ENCODE peak calls at places on chromosomes 3 and 15, in seven cellular contexts. W is mesothelial cell of epicardium; Q is endothelial cell; E is CD8-positive, alpha-beta memory T cell; B is CD8-positive, alpha-beta T cell; A is neuronal stem cell; P is effector memory CD4-positive, alpha-beta T cell. F is an unnamed sample.

GRCh38 chr15:98809273-98809672 is 160.9 kb downstream of the IGF1R start:
- DNase-seq in W (no peak), Q (no peak), A (no peak), E (no peak), B (no peak), P (no peak), F (no peak)

GRCh38 chr15:89412906-89413411 is 78.3 kb upstream of the POLG start:
- DNase-seq in B (no peak), E (no peak), Q (no peak), P (no peak), W (no peak), A (peak; percentile 78), F (no peak)

GRCh38 chr3:117114517-117115265 is 405.1 kb downstream of the TUSC7 start:
- DNase-seq in P (no peak), Q (no peak), W (no peak), A (no peak), B (no peak), E (no peak), F (no peak)

GRCh38 chr3:171994646-171995441 is 44.5 kb upstream of the FNDC3B start:
- DNase-seq in Q (no peak), W (no peak), B (no peak), P (no peak), A (no peak), E (no peak), F (no peak)

GRCh38 chr3:71245971-71246860 is 337.3 kb downstream of the FOXP1 start:
- DNase-seq in Q (no peak), A (no peak), P (no peak), W (no peak), B (no peak), E (no peak), F (no peak)

GRCh38 chr3:16319307-16319706 is 54.3 kb downstream of the OXNAD1 start:
- DNase-seq in W (no peak), Q (peak; percentile 25), E (peak; percentile 75), B (peak; percentile 78), A (no peak), P (peak; percentile 68), F (no peak)

GRCh38 chr3:153513236-153513635 is 351.2 kb downstream of the RAP2B start:
- DNase-seq in A (no peak), B (no peak), P (no peak), Q (peak; percentile 9), W (no peak), E (peak; percentile 1), F (no peak)

GRCh38 chr3:152073267-152073666 is 195.5 kb upstream of the MBNL1 start:
- DNase-seq in P (no peak), W (no peak), E (no peak), B (no peak), A (no peak), Q (no peak), F (no peak)

GRCh38 chr3:42159706-42160472 is 68.7 kb downstream of the TRAK1 start:
- DNase-seq in W (no peak), Q (peak; percentile 64), B (peak; percentile 52), P (no peak), E (peak; percentile 6), A (peak; percentile 51), F (no peak)

GRCh38 chr15:29102911-29103824 is 166.5 kb downstream of the NSMCE3 start:
- DNase-seq in B (no peak), A (peak; percentile 44), E (peak; percentile 18), P (no peak), W (no peak), Q (peak; percentile 24), F (no peak)

GRCh38 chr3:111210866-111211564 is 139.4 kb downstream of the NECTIN3 start:
- DNase-seq in P (no peak), W (no peak), A (no peak), B (no peak), Q (no peak), E (no peak), F (no peak)

GRCh38 chr3:145776782-145777408 is 384.1 kb downstream of the PLOD2 start:
- DNase-seq in W (no peak), B (no peak), P (no peak), E (no peak), A (peak; percentile 39), Q (peak; percentile 72), F (no peak)

GRCh38 chr3:134317106-134317947 is 56.9 kb downstream of the AMOTL2 start:
- DNase-seq in Q (no peak), W (no peak), A (no peak), E (no peak), B (no peak), P (no peak), F (no peak)

GRCh38 chr3:57952651-57953050 is 55.6 kb upstream of the FLNB start:
- DNase-seq in P (no peak), W (no peak), E (no peak), A (no peak), Q (no peak), B (no peak), F (no peak)

GRCh38 chr15:81343371-81343770 is 19.4 kb upstream of the STARD5 start:
- DNase-seq in B (no peak), E (no peak), Q (no peak), A (no peak), W (no peak), P (no peak), F (no peak)

GRCh38 chr15:31077181-31077580 is 24.3 kb downstream of the TRPM1 start:
- DNase-seq in E (no peak), W (no peak), B (no peak), P (no peak), Q (no peak), A (no peak), F (no peak)

GRCh38 chr3:152382312-152383135 is 113.8 kb downstream of the MBNL1 start:
- DNase-seq in B (no peak), A (no peak), P (no peak), E (no peak), W (no peak), Q (no peak), F (no peak)

GRCh38 chr15:66700802-66701421 is 1.1 kb upstream of the SMAD6 start:
- DNase-seq in P (peak; percentile 61), E (peak; percentile 73), A (peak; percentile 93), W (peak; percentile 96), B (peak; percentile 79), Q (peak; percentile 97), F (peak; percentile 88)

GRCh38 chr3:126746395-126747177 is 42.5 kb downstream of the CHCHD6 start:
- DNase-seq in A (no peak), B (no peak), W (no peak), E (no peak), P (no peak), Q (no peak), F (no peak)